ENCODE peak calls at places on chromosome 14, in four cellular contexts. O, L, A and Z are unnamed samples.

GRCh38 chr14:77043177-77043983 is 14.9 kb upstream of the IRF2BPL start:
- DNase-seq in L (no peak), A (peak), O (no peak), Z (no peak)

GRCh38 chr14:104745431-104745830 is 7.5 kb upstream of the SIVA1 start:
- DNase-seq in O (no peak), L (no peak), A (no peak), Z (no peak)

GRCh38 chr14:59482471-59483331 is 1.5 kb downstream of the L3HYPDH start:
- DNase-seq in L (no peak), O (no peak), A (no peak), Z (no peak)

GRCh38 chr14:50704454-50705010 is 36.4 kb upstream of the SAV1 start:
- DNase-seq in L (no peak), A (no peak), O (no peak), Z (no peak)

GRCh38 chr14:44369401-44370123 is 137.5 kb downstream of the FSCB start:
- DNase-seq in A (no peak), O (no peak), L (no peak), Z (no peak)

GRCh38 chr14:58068306-58068705 is 83.7 kb downstream of the ARMH4 start:
- DNase-seq in L (no peak), O (no peak), A (no peak), Z (no peak)

GRCh38 chr14:98278805-98279204 is 993.2 kb downstream of the BCL11B start:
- DNase-seq in L (no peak), O (no peak), A (no peak), Z (no peak)

GRCh38 chr14:78697341-78697740 is 527.2 kb downstream of the NRXN3 start:
- DNase-seq in A (no peak), O (no peak), L (no peak), Z (no peak)

GRCh38 chr14:88384653-88385205 is 728 bp upstream of the SPATA7 start:
- DNase-seq in L (no peak), A (no peak), O (no peak), Z (no peak)

GRCh38 chr14:104989951-104990303 is 4.3 kb downstream of the CLBA1 start:
- DNase-seq in O (no peak), L (no peak), A (no peak), Z (no peak)

GRCh38 chr14:22981090-22982012 is 1.0 kb downstream of the AJUBA start:
- DNase-seq in O (peak), A (peak), L (no peak), Z (peak)

GRCh38 chr14:93747560-93747959 is 40.7 kb downstream of the PRIMA1 start:
- DNase-seq in O (no peak), A (no peak), L (no peak), Z (no peak)

GRCh38 chr14:23432946-23433345 is 2.5 kb downstream of the MYH7 start:
- DNase-seq in L (no peak), A (no peak), O (no peak), Z (no peak)

GRCh38 chr14:35362441-35362840 is 42.1 kb downstream of the NFKBIA start:
- DNase-seq in A (no peak), O (no peak), L (no peak), Z (no peak)

GRCh38 chr14:32327255-32327961 is 1.7 kb upstream of the AKAP6 start:
- DNase-seq in L (no peak), A (no peak), O (no peak), Z (no peak)

GRCh38 chr14:33792387-33793368 is 158.2 kb downstream of the EGLN3 start:
- DNase-seq in O (peak), L (no peak), A (peak), Z (peak)

GRCh38 chr14:77917802-77918201 is 117.9 kb downstream of the ADCK1 start:
- DNase-seq in L (no peak), O (no peak), A (no peak), Z (no peak)

GRCh38 chr14:55052259-55052930 is 948 bp downstream of the MAPK1IP1L start:
- DNase-seq in L (no peak), O (no peak), A (no peak), Z (no peak)

GRCh38 chr14:99930420-99931274 is 134.6 kb upstream of the EVL start:
- DNase-seq in O (no peak), L (no peak), A (peak), Z (no peak)

GRCh38 chr14:92607702-92608429 is 94.3 kb downstream of the RIN3 start:
- DNase-seq in A (no peak), L (no peak), O (no peak), Z (no peak)

GRCh38 chr14:97056086-97056485 is 258.9 kb downstream of the VRK1 start:
- DNase-seq in L (no peak), A (no peak), O (peak), Z (no peak)

GRCh38 chr14:61854898-61855297 is 92.7 kb downstream of the SNAPC1 start:
- DNase-seq in A (no peak), O (no peak), L (no peak), Z (no peak)

GRCh38 chr14:52351561-52352491 is 37.7 kb downstream of the PTGER2 start:
- DNase-seq in A (peak), O (no peak), L (no peak), Z (no peak)

GRCh38 chr14:61438860-61439765 is 117.7 kb downstream of the PRKCH start:
- DNase-seq in O (no peak), A (no peak), L (no peak), Z (peak)

GRCh38 chr14:23436327-23437141 is 1.1 kb upstream of the MYH7 start:
- DNase-seq in O (peak), A (no peak), L (no peak), Z (no peak)

GRCh38 chr14:68937790-68938514 is 41.1 kb downstream of the ACTN1 start:
- DNase-seq in L (no peak), A (peak), O (no peak), Z (no peak)

GRCh38 chr14:34081576-34082136 is 130.8 kb upstream of the EGLN3 start:
- DNase-seq in A (no peak), O (no peak), L (no peak), Z (no peak)

GRCh38 chr14:103727313-103728000 is 11.8 kb downstream of the ZFYVE21 start:
- DNase-seq in A (no peak), L (no peak), O (no peak), Z (no peak)

GRCh38 chr14:77023001-77023996 is 5.2 kb downstream of the IRF2BPL start:
- DNase-seq in A (peak), O (no peak), L (no peak), Z (no peak)

GRCh38 chr14:67151082-67151666 is 38.1 kb upstream of the GARIN2 start:
- DNase-seq in O (no peak), L (no peak), A (no peak), Z (no peak)

GRCh38 chr14:70098257-70098809 is 90.4 kb downstream of the SLC8A3 start:
- DNase-seq in O (no peak), L (no peak), A (no peak), Z (no peak)

GRCh38 chr14:53764846-53765245 is 191.8 kb downstream of the BMP4 start:
- DNase-seq in A (no peak), L (no peak), O (no peak), Z (no peak)

GRCh38 chr14:75273272-75274044 is 5.2 kb upstream of the FOS start:
- DNase-seq in A (no peak), O (no peak), L (no peak), Z (no peak)

GRCh38 chr14:78946949-78947348 is 776.8 kb downstream of the NRXN3 start:
- DNase-seq in A (no peak), L (no peak), O (no peak), Z (no peak)